ENCODE peak calls at places on chromosome 7, in seven cellular contexts. P is lower lobe of right lung, O is ovary, F is A673, V is spleen, S is stomach, Y is uterus. U is an unnamed sample. For H3K36me3, the result is how much of the 10 kb centered on the place peaks cover.

GRCh38 chr7:95199779-95200558 is 124.4 kb downstream of the PON1 start:
- DNase-seq in F (peak), Y (peak), O (peak), S (no peak), V (no peak), P (no peak), U (peak)

GRCh38 chr7:105519353-105519752 is 2.7 kb downstream of the PUS7 start:
- DNase-seq in O (no peak), S (no peak), P (no peak), F (no peak), V (no peak), Y (no peak), U (no peak)

GRCh38 chr7:556427-556826 is 36.8 kb upstream of the PDGFA start:
- DNase-seq in Y (no peak), S (no peak), V (no peak), F (no peak), O (no peak), P (no peak), U (no peak)

GRCh38 chr7:24445041-24445440 is 128.2 kb upstream of the PALS2 start:
- DNase-seq in Y (no peak), P (no peak), S (no peak), O (no peak), F (no peak), V (no peak), U (no peak)

GRCh38 chr7:80136276-80137045 is 1.8 kb downstream of the GNAI1 start:
- DNase-seq in F (peak), Y (no peak), P (no peak), O (no peak), V (no peak), S (no peak), U (no peak)

GRCh38 chr7:118175751-118176150 is 8.2 kb upstream of the LSM8 start:
- DNase-seq in V (no peak), F (no peak), P (no peak), Y (no peak), O (no peak), S (no peak), U (no peak)

GRCh38 chr7:90239625-90240228 is 5.2 kb upstream of the CFAP69 start:
- DNase-seq in F (no peak), S (no peak), P (no peak), V (no peak), Y (no peak), O (no peak), U (peak)

GRCh38 chr7:144379791-144380384 is 23.6 kb downstream of the NOBOX start:
- DNase-seq in O (no peak), S (no peak), V (no peak), F (no peak), Y (no peak), P (no peak), U (no peak)

GRCh38 chr7:10181996-10182395 is 791.7 kb upstream of the PHF14 start:
- DNase-seq in O (no peak), V (no peak), P (no peak), F (no peak), S (no peak), Y (no peak), U (no peak)

GRCh38 chr7:10205690-10206089 is 768.0 kb upstream of the PHF14 start:
- DNase-seq in V (no peak), S (no peak), F (no peak), O (no peak), P (no peak), Y (no peak), U (no peak)

GRCh38 chr7:92797284-92797683 is 39.1 kb downstream of the CDK6 start:
- DNase-seq in O (no peak), S (no peak), V (no peak), F (no peak), Y (no peak), P (no peak), U (no peak)

GRCh38 chr7:97025983-97026704 is 1.5 kb upstream of the DLX5 start:
- DNase-seq in F (no peak), O (no peak), V (peak), Y (no peak), P (no peak), S (peak), U (no peak)

GRCh38 chr7:1745576-1746490 is 75.8 kb downstream of the ELFN1 start:
- DNase-seq in Y (no peak), S (no peak), P (no peak), F (no peak), V (no peak), O (no peak), U (no peak)

GRCh38 chr7:55105952-55106351 is 87.1 kb downstream of the EGFR start:
- DNase-seq in F (no peak), S (no peak), V (no peak), Y (no peak), P (no peak), O (no peak), U (no peak)

GRCh38 chr7:108717771-108718170 is 148.1 kb downstream of the DNAJB9 start:
- DNase-seq in F (no peak), V (no peak), Y (no peak), S (no peak), O (no peak), P (no peak), U (no peak)

GRCh38 chr7:91880413-91881241 is at the start of gene MTERF1:
- DNase-seq in P (peak), V (peak), O (peak), Y (peak), S (peak), F (peak), U (peak)

GRCh38 chr7:47337531-47337930 is 244.4 kb downstream of the TNS3 start:
- DNase-seq in F (no peak), P (no peak), S (peak), Y (no peak), O (no peak), V (peak), U (no peak)

GRCh38 chr7:96327429-96327828 is 5.5 kb upstream of the SLC25A13 start:
- DNase-seq in V (no peak), O (no peak), F (no peak), S (peak), P (no peak), Y (no peak), U (peak)

GRCh38 chr7:3585826-3586225 is 284.8 kb downstream of the SDK1 start:
- DNase-seq in S (no peak), F (no peak), V (no peak), P (no peak), Y (no peak), O (no peak), U (no peak)

GRCh38 chr7:39937366-39938153 is 12.5 kb upstream of the CDK13 start:
- DNase-seq in P (no peak), O (no peak), F (no peak), S (no peak), V (no peak), Y (no peak), U (no peak)

GRCh38 chr7:130180571-130180971 is 24.6 kb downstream of the TMEM209 start:
- DNase-seq in S (no peak), V (no peak), Y (no peak), P (no peak), F (no peak), O (no peak), U (no peak)

GRCh38 chr7:148941598-148942280 is 57.6 kb upstream of the EZH2 start:
- DNase-seq in O (peak), V (peak), P (peak), S (peak), Y (peak), F (peak), U (peak)

GRCh38 chr7:2028733-2029132 is 204.0 kb downstream of the MAD1L1 start:
- DNase-seq in F (no peak), V (peak), S (no peak), P (peak), Y (no peak), O (no peak), U (no peak)

GRCh38 chr7:158285383-158285770 is 302.2 kb downstream of the PTPRN2 start:
- DNase-seq in Y (no peak), V (peak), F (no peak), O (no peak), P (no peak), S (peak), U (no peak)

GRCh38 chr7:55309040-55309991 is 55.8 kb upstream of the LANCL2 start:
- DNase-seq in Y (no peak), F (no peak), V (peak), S (peak), O (no peak), P (peak), U (peak)

GRCh38 chr7:30164567-30164966 is 29.8 kb downstream of the MTURN start:
- DNase-seq in P (no peak), S (no peak), F (peak), O (no peak), V (no peak), Y (no peak), U (peak)

GRCh38 chr7:135186261-135186540 is 15.7 kb upstream of the CYREN start:
- DNase-seq in Y (no peak), O (no peak), V (no peak), P (no peak), F (no peak), S (no peak), U (no peak)

GRCh38 chr7:135188298-135188984 is 17.9 kb upstream of the CYREN start:
- DNase-seq in S (peak), V (peak), P (no peak), Y (no peak), O (no peak), F (no peak), U (no peak)

GRCh38 chr7:135189221-135189662 is 18.7 kb upstream of the CYREN start:
- DNase-seq in P (no peak), F (no peak), Y (no peak), V (peak), S (peak), O (no peak), U (no peak)

GRCh38 chr7:135185471-135186260 is 15.2 kb upstream of the CYREN start:
- DNase-seq in P (no peak), F (no peak), S (peak), Y (no peak), O (no peak), V (peak), U (no peak)

DNA sequence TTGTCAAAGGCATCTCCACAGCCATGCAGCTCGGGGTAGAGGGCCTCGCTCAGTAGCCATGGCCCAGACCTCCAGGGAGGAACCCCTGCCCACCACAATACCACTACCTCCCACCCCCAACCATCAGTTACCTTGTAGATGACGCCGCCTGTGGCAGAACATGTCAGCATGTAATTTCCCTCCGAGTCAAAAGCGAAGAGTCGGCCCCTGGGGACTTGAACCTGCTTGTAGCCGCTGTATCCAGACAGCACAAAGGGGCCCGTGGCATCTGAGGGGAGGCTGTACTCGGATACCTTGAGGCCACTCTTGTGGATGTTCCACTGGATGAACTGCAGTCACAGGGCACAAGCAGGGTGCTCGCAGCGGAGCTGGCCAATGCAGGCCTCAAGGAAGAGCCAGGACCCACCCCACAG is 16.3 kb upstream of the CYREN start:
- DNase-seq in S (peak), Y (no peak), F (no peak), O (no peak), P (no peak), V (peak), U (no peak)
- H3K36me3 ChIP-seq in S (half or more), Y (under half), F (under half), O (under half), P (half or more), V (half or more), U (under half)

DNA sequence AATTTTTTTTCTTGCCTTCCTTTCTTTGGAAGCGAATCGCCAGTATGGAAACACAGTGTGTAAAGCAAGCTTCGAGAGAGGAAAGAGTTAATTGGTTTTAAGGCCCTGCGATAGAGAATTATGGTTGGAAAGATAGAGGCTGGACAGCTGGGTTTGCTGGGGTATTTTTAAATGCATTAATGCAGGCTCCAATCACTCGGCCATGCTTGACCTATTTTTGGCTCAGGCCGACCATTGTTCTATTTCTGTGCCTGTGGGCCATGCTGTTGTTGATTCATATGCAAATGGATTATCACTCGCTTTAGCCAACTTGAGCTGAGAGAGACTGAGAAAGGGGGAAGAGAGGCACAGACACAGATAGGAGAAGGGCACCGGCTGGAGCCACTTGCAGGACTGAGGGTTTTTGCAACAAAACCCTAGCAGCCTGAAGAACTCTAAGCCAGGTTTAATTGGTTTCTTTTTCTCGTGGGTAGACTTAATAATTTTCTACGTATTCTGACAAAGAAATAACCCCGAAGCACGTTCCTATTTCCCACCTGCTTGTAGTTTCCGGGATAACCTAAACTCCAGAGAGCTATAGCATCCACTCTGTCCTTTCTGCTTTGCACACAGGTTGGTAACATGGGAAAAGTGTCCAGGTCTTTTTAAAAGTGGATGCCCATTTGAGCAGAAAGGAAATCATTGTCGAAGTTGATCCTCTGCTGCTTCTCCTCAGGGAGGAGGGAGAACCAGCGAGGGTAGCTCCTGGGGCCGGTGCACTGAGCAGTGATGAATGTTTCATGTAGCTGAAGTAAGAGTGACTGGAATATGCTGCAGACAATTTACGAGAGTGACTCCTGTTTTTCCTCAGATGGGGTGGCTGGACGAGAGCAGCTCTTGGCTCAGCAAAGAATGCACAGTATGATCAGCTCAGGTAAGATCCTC is at the start of gene HDAC9:
- DNase-seq in O (no peak), F (peak), V (peak), S (no peak), Y (peak), P (no peak), U (no peak)
- H3K27ac ChIP-seq in O (no peak), F (peak), V (peak), S (no peak), Y (peak), P (no peak), U (no peak)

DNA sequence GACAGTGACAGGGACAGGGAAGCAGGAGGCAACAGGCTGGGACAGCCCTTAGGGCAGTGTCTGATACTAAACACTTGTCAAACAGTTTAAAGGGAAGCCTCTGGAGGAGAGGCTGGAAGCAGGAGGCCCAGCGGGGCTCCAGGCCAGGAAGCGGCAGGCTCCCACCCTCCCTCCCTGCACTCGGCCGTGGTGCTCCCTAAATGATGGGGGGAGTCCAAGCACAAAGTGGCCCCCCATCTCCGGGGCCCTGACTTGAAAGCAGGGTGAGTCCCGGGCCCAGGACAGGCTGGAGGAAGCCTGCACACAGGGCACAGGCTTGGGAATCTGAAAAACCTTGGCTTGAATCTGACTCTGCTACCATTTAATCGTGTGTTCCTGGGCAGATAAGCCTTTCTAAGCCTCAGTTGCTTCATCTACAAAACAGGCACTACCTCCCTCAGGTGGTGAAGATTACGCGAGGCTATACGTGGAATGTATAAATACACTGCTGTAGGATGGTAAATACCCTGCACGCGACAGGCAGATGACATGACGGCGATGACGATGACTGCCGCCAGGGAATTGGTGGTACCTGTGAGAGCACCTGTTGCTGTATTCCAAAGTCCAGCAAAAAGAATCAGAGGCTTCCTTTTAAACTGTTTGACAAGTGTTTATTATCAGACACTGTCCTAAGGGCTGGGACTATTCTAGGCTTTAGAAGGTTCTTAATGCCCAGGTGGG is 34.1 kb downstream of the GBX1 start:
- DNase-seq in S (no peak), O (no peak), F (no peak), P (peak), V (peak), Y (no peak), U (no peak)
- H3K36me3 ChIP-seq in S (half or more), O (under half), F (under half), P (half or more), V (half or more), Y (under half), U (under half)

DNA sequence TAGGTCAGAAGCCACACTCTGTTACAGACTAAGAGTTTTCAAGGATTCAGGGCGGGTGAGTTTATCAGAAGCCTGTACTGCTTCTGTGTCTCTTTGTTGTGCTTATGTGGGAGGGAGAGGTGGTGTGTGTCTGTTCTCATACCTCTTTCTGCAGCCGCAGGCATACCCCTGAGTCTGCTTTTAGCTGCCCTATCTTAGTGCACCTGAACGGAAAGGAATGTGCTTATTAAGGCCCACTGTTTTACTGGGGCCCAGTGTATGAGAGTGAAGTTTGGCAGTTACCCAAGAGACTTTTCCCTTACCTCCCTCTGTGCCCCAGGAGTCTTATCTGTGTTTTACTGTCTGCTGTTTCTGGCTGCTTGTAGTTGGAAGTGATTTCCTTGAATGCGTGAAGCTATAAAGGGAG is 104.3 kb downstream of the TYW1 start:
- DNase-seq in Y (no peak), V (no peak), F (peak), S (no peak), P (no peak), O (peak), U (peak)
- H3K27ac ChIP-seq in Y (no peak), V (no peak), F (no peak), S (no peak), P (no peak), O (no peak), U (peak)

GRCh38 chr7:139589474-139589873 is 66.0 kb downstream of the CLEC2L start:
- DNase-seq in S (no peak), V (no peak), F (no peak), P (no peak), Y (no peak), O (no peak), U (no peak)
- H3K36me3 ChIP-seq in S (under half), V (half or more), F (under half), P (half or more), Y (under half), O (under half), U (under half)

GRCh38 chr7:22216832-22217475 is 140.0 kb downstream of the RAPGEF5 start:
- DNase-seq in F (no peak), V (no peak), S (no peak), P (no peak), O (no peak), Y (no peak), U (no peak)

GRCh38 chr7:22216309-22216708 is 140.6 kb downstream of the RAPGEF5 start:
- DNase-seq in O (no peak), Y (no peak), P (no peak), S (no peak), V (no peak), F (no peak), U (peak)

GRCh38 chr7:22219036-22219435 is 137.9 kb downstream of the RAPGEF5 start:
- DNase-seq in S (no peak), Y (no peak), O (no peak), P (no peak), F (no peak), V (no peak), U (no peak)

GRCh38 chr7:22210355-22210754 is 146.6 kb downstream of the RAPGEF5 start:
- DNase-seq in S (no peak), P (no peak), F (no peak), Y (no peak), O (no peak), V (no peak), U (no peak)

DNA sequence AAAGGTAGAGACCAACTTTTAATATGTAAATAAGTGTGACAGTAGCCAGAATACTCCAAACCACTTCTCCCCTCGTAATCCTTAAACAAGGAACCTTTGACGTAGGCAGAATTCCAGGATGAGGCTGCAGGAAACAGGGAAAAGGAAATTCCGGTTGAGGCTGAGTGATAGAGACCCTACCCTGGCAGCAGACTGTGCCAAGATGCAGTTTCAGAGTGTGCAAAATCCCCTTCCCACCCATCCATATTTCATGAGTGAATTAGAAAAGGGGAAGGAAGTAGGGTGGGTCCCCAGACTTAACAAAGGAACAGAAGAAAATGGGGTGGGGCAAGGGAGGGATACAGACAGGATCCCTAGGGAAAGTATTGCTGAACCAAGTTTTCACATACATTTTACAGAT is 143.0 kb downstream of the RAPGEF5 start:
- DNase-seq in O (no peak), F (no peak), Y (no peak), V (no peak), P (no peak), S (no peak), U (no peak)
- H3K27ac ChIP-seq in O (no peak), F (no peak), Y (peak), V (no peak), P (peak), S (no peak), U (peak)